ENCODE peak calls at places on chromosomes 11 and 22, in seven cellular contexts. U is PC-3, X is HCT116, V is OCI-LY7, Q is GM23338, W is Karpas-422, D is GM23248. J is an unnamed sample. For H3K9me2, the result is how much of the 10 kb centered on the place peaks cover.

GRCh38 chr11:3674189-3674588 is 3.0 kb upstream of the CHRNA10 start:
- DNase-seq in W (no peak), X (no peak), V (no peak), D (peak), U (peak), Q (no peak), J (peak)

GRCh38 chr22:26852176-26852575 is 194.8 kb downstream of the MIAT start:
- DNase-seq in X (no peak), V (no peak), Q (peak), U (no peak), D (no peak), W (peak), J (no peak)

GRCh38 chr11:65780770-65781151 is at the start of gene AP5B1:
- DNase-seq in Q (peak), U (peak), V (peak), X (no peak), D (peak), W (peak), J (peak)

GRCh38 chr22:19631899-19632670 is 82.2 kb upstream of the SEPTIN5 start:
- DNase-seq in W (peak), U (peak), X (peak), V (peak), Q (peak), D (peak), J (no peak)

GRCh38 chr11:1570001-1570453 is 2.0 kb downstream of the DUSP8 start:
- DNase-seq in U (no peak), X (no peak), D (no peak), W (no peak), Q (no peak), V (no peak), J (no peak)

GRCh38 chr11:114563077-114563476 is 3.4 kb upstream of the NXPE1 start:
- DNase-seq in X (peak), D (peak), W (no peak), U (peak), V (no peak), Q (no peak), J (no peak)

GRCh38 chr22:23035557-23036277 is 34.6 kb upstream of the GNAZ start:
- DNase-seq in X (no peak), U (no peak), D (no peak), W (peak), Q (no peak), V (peak), J (no peak)

GRCh38 chr11:61057615-61058014 is 44.7 kb upstream of the CD5 start:
- DNase-seq in Q (no peak), D (no peak), W (no peak), V (no peak), U (no peak), X (no peak), J (no peak)

GRCh38 chr11:1387961-1388762 is 1.6 kb upstream of the BRSK2 start:
- DNase-seq in X (no peak), V (no peak), D (no peak), U (no peak), Q (peak), W (no peak), J (peak)

GRCh38 chr22:39253427-39254070 is 8.8 kb upstream of the PDGFB start:
- DNase-seq in Q (peak), U (peak), X (peak), D (peak), W (no peak), V (no peak), J (peak)

GRCh38 chr11:31120428-31120827 is 249.1 kb downstream of the DCDC1 start:
- DNase-seq in U (no peak), X (no peak), Q (no peak), D (no peak), W (no peak), V (no peak), J (no peak)

DNA sequence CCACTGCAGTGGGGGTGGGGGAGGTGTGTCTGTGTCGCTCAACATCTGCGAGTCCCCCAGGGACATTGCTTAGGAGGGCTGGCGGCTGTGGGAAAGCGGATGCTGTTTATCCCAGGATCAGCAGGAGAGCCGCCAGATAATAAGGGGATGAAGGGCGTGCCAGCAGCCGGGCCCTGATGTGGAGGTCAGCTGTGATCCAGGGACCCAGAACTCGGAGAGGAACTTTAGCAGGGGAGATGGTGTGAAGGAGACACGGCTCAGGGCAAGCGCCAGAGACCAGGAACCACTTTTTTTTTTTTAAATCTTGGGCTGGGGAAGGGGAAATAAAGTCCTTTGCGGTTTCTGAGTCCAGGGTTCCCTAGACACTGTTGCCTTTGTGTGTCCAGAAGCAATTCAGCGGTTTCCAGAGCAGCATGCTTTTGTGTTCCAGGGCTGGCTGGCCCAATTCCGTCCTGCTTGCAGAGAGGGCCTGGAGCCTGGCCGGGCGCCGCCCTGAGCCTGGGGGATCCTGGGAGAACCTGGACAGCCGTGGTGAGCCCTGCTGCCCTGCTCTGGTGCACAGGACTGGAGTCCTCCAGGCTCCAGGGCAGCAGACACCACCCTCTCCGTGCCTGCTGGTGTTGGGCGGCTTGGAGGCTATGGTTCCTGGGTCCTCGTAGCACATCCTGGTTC is at the start of gene GRAMD4:
- DNase-seq in V (no peak), U (no peak), D (peak), Q (no peak), W (no peak), X (no peak), J (no peak)
- H3K4me2 ChIP-seq in V (no peak), U (no peak), D (no peak), Q (no peak), W (peak), X (no peak), J (no peak)

GRCh38 chr11:46351606-46352005 is 4.3 kb downstream of the DGKZ start:
- DNase-seq in Q (no peak), W (no peak), X (no peak), V (no peak), D (no peak), U (no peak), J (no peak)
- H2AFZ ChIP-seq in Q (no peak), W (no peak), X (no peak), V (no peak), D (no peak), U (no peak), J (no peak)

GRCh38 chr11:2663506-2663905 is 36.3 kb downstream of the KCNQ1OT1 start:
- DNase-seq in X (no peak), W (no peak), Q (no peak), V (no peak), D (no peak), U (no peak), J (no peak)

GRCh38 chr11:2663915-2664314 is 35.9 kb downstream of the KCNQ1OT1 start:
- DNase-seq in X (no peak), V (no peak), D (no peak), U (no peak), Q (no peak), W (no peak), J (no peak)

GRCh38 chr11:2662430-2663299 is 37.1 kb downstream of the KCNQ1OT1 start:
- DNase-seq in X (no peak), W (no peak), U (no peak), Q (no peak), V (no peak), D (no peak), J (no peak)

GRCh38 chr11:2664886-2665746 is 34.7 kb downstream of the KCNQ1OT1 start:
- DNase-seq in Q (no peak), W (no peak), U (no peak), V (no peak), X (no peak), D (no peak), J (no peak)

DNA sequence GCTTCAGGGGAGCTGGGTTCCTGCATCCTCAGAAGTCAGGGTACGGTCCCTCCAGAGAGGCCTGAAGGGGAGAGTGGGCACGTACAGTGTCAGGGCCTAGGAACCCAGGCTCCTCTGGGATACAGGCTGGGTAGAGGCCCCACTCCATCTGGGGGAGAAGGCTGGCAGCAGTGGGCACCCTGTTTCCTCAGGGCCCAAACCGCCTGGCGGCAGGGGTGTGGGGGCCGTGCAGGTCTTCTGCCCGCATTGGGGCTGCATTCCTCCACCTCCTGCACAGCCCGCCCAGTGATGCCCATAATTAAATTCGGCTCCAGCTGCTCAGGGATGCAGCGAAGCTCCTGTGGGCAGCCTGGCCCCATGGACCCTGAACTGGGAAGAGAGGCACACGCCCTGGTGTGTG is 35.5 kb downstream of the KCNQ1OT1 start:
- DNase-seq in X (no peak), W (no peak), Q (no peak), U (no peak), D (no peak), V (no peak), J (no peak)
- H3K9me2 ChIP-seq in X (under half), W (under half), Q (under half), U (under half), D (under half), V (under half), J (under half)

DNA sequence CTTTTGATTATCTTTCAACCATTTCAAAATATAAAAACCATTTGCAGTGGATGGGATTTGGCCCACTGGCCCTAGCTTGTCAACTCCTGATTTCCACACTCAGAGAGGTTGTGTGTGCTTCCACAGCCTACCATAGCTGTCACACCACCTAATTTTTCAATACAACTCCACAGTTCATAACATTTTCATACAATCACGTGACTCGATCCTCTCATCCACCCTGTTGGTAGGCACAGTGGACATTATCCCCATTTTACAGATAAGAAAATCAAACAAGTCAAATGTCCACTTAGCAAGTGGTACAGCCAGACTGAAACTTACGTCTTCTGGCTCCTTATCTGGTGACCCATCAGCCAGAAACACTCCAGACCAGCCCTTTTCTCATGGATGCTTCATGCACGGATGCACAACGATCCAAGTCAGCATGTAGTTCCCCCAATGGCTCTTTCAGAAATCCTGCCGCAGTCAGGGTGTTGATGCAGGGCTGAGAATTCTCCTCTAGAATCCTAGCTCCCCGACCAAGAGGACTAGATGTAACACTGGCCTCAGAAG is 88.0 kb downstream of the ABTB2 start:
- DNase-seq in V (no peak), Q (no peak), X (no peak), U (no peak), W (no peak), D (no peak), J (no peak)
- H3K4me2 ChIP-seq in V (no peak), Q (no peak), X (no peak), U (no peak), W (no peak), D (no peak), J (no peak)

GRCh38 chr11:131922220-131922619 is 551.8 kb downstream of the NTM start:
- DNase-seq in V (no peak), X (no peak), Q (no peak), U (no peak), D (no peak), W (no peak), J (no peak)

GRCh38 chr11:131925829-131926228 is 555.4 kb downstream of the NTM start:
- DNase-seq in X (no peak), Q (no peak), V (no peak), U (no peak), W (no peak), D (no peak), J (no peak)

GRCh38 chr11:131924446-131925240 is 554.2 kb downstream of the NTM start:
- DNase-seq in Q (no peak), U (peak), W (no peak), V (no peak), D (peak), X (no peak), J (no peak)

GRCh38 chr11:131923309-131923708 is 552.9 kb downstream of the NTM start:
- DNase-seq in V (no peak), X (no peak), D (no peak), U (peak), Q (no peak), W (no peak), J (no peak)

GRCh38 chr11:131924001-131924400 is 553.6 kb downstream of the NTM start:
- DNase-seq in Q (no peak), D (no peak), U (no peak), V (no peak), X (no peak), W (no peak), J (no peak)
- H2AFZ ChIP-seq in Q (no peak), D (no peak), U (no peak), V (no peak), X (no peak), W (no peak), J (no peak)

DNA sequence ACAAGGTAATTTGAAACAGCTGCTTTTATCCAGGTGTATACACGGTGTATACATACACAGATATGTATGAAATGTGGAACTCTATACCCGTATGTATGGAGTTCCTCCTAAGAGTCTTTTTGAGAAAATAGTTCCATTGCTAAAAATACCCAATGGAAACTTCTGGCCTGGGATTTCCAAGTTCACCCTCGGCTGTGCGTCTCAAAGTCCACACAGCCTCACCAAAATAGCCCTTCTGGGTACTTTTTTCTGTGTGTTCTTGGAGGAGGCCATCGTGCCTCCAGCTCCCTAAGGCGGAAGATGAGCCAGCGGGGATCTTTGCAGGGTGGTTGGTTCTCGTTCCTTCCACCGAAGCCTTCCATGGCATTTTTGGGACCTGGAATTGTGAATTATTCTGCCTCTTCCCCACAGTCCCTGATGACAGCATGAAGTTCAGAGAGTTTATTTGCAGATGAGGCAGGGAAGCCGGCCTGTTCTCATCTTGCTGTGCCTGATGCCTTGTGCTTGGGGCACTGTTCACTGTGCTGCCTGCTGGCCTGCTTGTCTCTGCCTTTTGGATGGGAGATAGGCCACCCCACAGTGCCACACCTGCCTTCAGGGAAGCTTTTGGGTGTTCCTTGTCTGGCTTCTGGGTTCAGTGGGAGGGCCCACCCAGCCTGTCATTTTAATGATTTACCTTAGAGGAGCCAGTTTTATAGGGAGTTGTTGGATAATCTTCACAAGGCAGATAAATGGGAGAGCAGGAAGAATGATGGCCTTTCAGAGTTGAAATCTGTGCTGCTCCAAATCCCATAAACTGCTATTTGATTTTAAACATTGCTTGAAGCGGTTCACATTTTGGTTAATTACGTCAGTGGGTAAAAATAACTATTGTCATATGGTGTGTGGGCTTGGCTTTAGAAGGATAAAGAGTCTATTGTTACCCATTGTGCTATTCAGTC is 112.7 kb upstream of the OR4B1 start:
- DNase-seq in D (peak), X (no peak), Q (no peak), U (peak), V (no peak), W (peak), J (no peak)
- H3K9me2 ChIP-seq in D (under half), X (under half), Q (under half), U (under half), V (under half), W (under half), J (under half)

J was measured in PC-9.